ENCODE peak calls at places on chromosomes 13 and 19, in ten cellular contexts. One of them, this sample, is unnamed. For H3K4me1, the result is how much of the 10 kb centered on the place peaks cover.

GRCh38 chr19:1384478-1385110 is 887 bp downstream of the NDUFS7 start:
- DNase-seq in transverse colon: no peak
- DNase-seq in naive thymus-derived CD4-positive, alpha-beta T cell: no peak
- DNase-seq in CD8-positive, alpha-beta T cell: no peak
- DNase-seq in mucosa of descending colon: no peak
- DNase-seq in cardiac muscle cell: no peak
- DNase-seq in stomach: no peak
- DNase-seq in thoracic aorta: no peak
- DNase-seq in fibroblast of lung: no peak
- DNase-seq in HCT116: no peak
- DNase-seq in this sample: no peak

GRCh38 chr19:7857727-7858701 is 16.2 kb downstream of the PRR36 start:
- DNase-seq in fibroblast of lung: no peak
- DNase-seq in HCT116: no peak
- DNase-seq in transverse colon: no peak
- DNase-seq in thoracic aorta: no peak
- DNase-seq in stomach: no peak
- DNase-seq in cardiac muscle cell: no peak
- DNase-seq in naive thymus-derived CD4-positive, alpha-beta T cell: no peak
- DNase-seq in CD8-positive, alpha-beta T cell: no peak
- DNase-seq in mucosa of descending colon: no peak
- DNase-seq in this sample: no peak

GRCh38 chr19:13036366-13036976 is 41.2 kb downstream of the NFIX start:
- DNase-seq in transverse colon: peak
- DNase-seq in cardiac muscle cell: peak
- DNase-seq in naive thymus-derived CD4-positive, alpha-beta T cell: no peak
- DNase-seq in HCT116: peak
- DNase-seq in fibroblast of lung: no peak
- DNase-seq in thoracic aorta: no peak
- DNase-seq in CD8-positive, alpha-beta T cell: no peak
- DNase-seq in mucosa of descending colon: peak
- DNase-seq in stomach: peak
- DNase-seq in this sample: no peak

GRCh38 chr13:94311893-94312292 is 167.6 kb downstream of the DCT start:
- DNase-seq in thoracic aorta: no peak
- DNase-seq in cardiac muscle cell: no peak
- DNase-seq in naive thymus-derived CD4-positive, alpha-beta T cell: no peak
- DNase-seq in fibroblast of lung: no peak
- DNase-seq in transverse colon: no peak
- DNase-seq in HCT116: no peak
- DNase-seq in stomach: no peak
- DNase-seq in mucosa of descending colon: no peak
- DNase-seq in CD8-positive, alpha-beta T cell: no peak
- DNase-seq in this sample: no peak

GRCh38 chr13:36130542-36131214 is 504 bp downstream of the DCLK1 start:
- DNase-seq in thoracic aorta: no peak
- DNase-seq in HCT116: no peak
- DNase-seq in naive thymus-derived CD4-positive, alpha-beta T cell: no peak
- DNase-seq in fibroblast of lung: no peak
- DNase-seq in mucosa of descending colon: no peak
- DNase-seq in stomach: no peak
- DNase-seq in CD8-positive, alpha-beta T cell: no peak
- DNase-seq in cardiac muscle cell: peak
- DNase-seq in transverse colon: no peak
- DNase-seq in this sample: no peak

GRCh38 chr19:37979547-37980082 is 72.6 kb downstream of the SIPA1L3 start:
- DNase-seq in stomach: peak
- DNase-seq in CD8-positive, alpha-beta T cell: no peak
- DNase-seq in cardiac muscle cell: no peak
- DNase-seq in naive thymus-derived CD4-positive, alpha-beta T cell: no peak
- DNase-seq in thoracic aorta: no peak
- DNase-seq in mucosa of descending colon: peak
- DNase-seq in HCT116: no peak
- DNase-seq in fibroblast of lung: no peak
- DNase-seq in transverse colon: peak
- DNase-seq in this sample: no peak

GRCh38 chr13:95707035-95707434 is 30.1 kb downstream of the DNAJC3 start:
- DNase-seq in cardiac muscle cell: no peak
- DNase-seq in HCT116: no peak
- DNase-seq in mucosa of descending colon: no peak
- DNase-seq in stomach: no peak
- DNase-seq in CD8-positive, alpha-beta T cell: no peak
- DNase-seq in fibroblast of lung: no peak
- DNase-seq in thoracic aorta: no peak
- DNase-seq in transverse colon: no peak
- DNase-seq in naive thymus-derived CD4-positive, alpha-beta T cell: no peak
- DNase-seq in this sample: no peak

GRCh38 chr19:14413765-14414171 is 5.4 kb downstream of the DDX39A start:
- DNase-seq in naive thymus-derived CD4-positive, alpha-beta T cell: no peak
- DNase-seq in HCT116: no peak
- DNase-seq in fibroblast of lung: peak
- DNase-seq in CD8-positive, alpha-beta T cell: no peak
- DNase-seq in thoracic aorta: no peak
- DNase-seq in transverse colon: no peak
- DNase-seq in cardiac muscle cell: peak
- DNase-seq in mucosa of descending colon: no peak
- DNase-seq in stomach: no peak
- DNase-seq in this sample: no peak

GRCh38 chr19:29735821-29736220 is 20.8 kb upstream of the C19orf12 start:
- DNase-seq in naive thymus-derived CD4-positive, alpha-beta T cell: no peak
- DNase-seq in cardiac muscle cell: no peak
- DNase-seq in HCT116: no peak
- DNase-seq in stomach: no peak
- DNase-seq in mucosa of descending colon: no peak
- DNase-seq in fibroblast of lung: no peak
- DNase-seq in transverse colon: no peak
- DNase-seq in CD8-positive, alpha-beta T cell: no peak
- DNase-seq in thoracic aorta: no peak
- DNase-seq in this sample: no peak

GRCh38 chr19:13082192-13083007 is 20.3 kb downstream of the LYL1 start:
- DNase-seq in cardiac muscle cell: peak
- DNase-seq in HCT116: no peak
- DNase-seq in fibroblast of lung: peak
- DNase-seq in thoracic aorta: no peak
- DNase-seq in stomach: no peak
- DNase-seq in naive thymus-derived CD4-positive, alpha-beta T cell: no peak
- DNase-seq in CD8-positive, alpha-beta T cell: no peak
- DNase-seq in mucosa of descending colon: no peak
- DNase-seq in transverse colon: no peak
- DNase-seq in this sample: no peak

GRCh38 chr13:36912983-36913382 is 7.1 kb downstream of the SMAD9 start:
- DNase-seq in cardiac muscle cell: no peak
- DNase-seq in transverse colon: no peak
- DNase-seq in thoracic aorta: no peak
- DNase-seq in stomach: no peak
- DNase-seq in mucosa of descending colon: no peak
- DNase-seq in fibroblast of lung: no peak
- DNase-seq in HCT116: no peak
- DNase-seq in CD8-positive, alpha-beta T cell: no peak
- DNase-seq in naive thymus-derived CD4-positive, alpha-beta T cell: no peak
- DNase-seq in this sample: no peak

GRCh38 chr13:75307370-75307984 is 174.5 kb downstream of the TBC1D4 start:
- DNase-seq in mucosa of descending colon: no peak
- DNase-seq in fibroblast of lung: no peak
- DNase-seq in transverse colon: no peak
- DNase-seq in HCT116: no peak
- DNase-seq in cardiac muscle cell: no peak
- DNase-seq in naive thymus-derived CD4-positive, alpha-beta T cell: no peak
- DNase-seq in stomach: no peak
- DNase-seq in thoracic aorta: no peak
- DNase-seq in CD8-positive, alpha-beta T cell: no peak
- DNase-seq in this sample: no peak

GRCh38 chr13:44840131-44840530 is 149.1 kb downstream of the NUFIP1 start:
- DNase-seq in fibroblast of lung: no peak
- DNase-seq in HCT116: no peak
- DNase-seq in thoracic aorta: no peak
- DNase-seq in cardiac muscle cell: peak
- DNase-seq in transverse colon: no peak
- DNase-seq in naive thymus-derived CD4-positive, alpha-beta T cell: no peak
- DNase-seq in stomach: no peak
- DNase-seq in CD8-positive, alpha-beta T cell: no peak
- DNase-seq in mucosa of descending colon: no peak
- DNase-seq in this sample: no peak

GRCh38 chr19:41327499-41328156 is 17.7 kb downstream of the CCDC97 start:
- DNase-seq in stomach: peak
- DNase-seq in fibroblast of lung: peak
- DNase-seq in naive thymus-derived CD4-positive, alpha-beta T cell: peak
- DNase-seq in thoracic aorta: no peak
- DNase-seq in HCT116: no peak
- DNase-seq in mucosa of descending colon: peak
- DNase-seq in transverse colon: peak
- DNase-seq in cardiac muscle cell: peak
- DNase-seq in CD8-positive, alpha-beta T cell: peak
- DNase-seq in this sample: peak

GRCh38 chr19:13441810-13442512 is 64.3 kb downstream of the CACNA1A start:
- DNase-seq in thoracic aorta: no peak
- DNase-seq in mucosa of descending colon: peak
- DNase-seq in stomach: no peak
- DNase-seq in HCT116: no peak
- DNase-seq in CD8-positive, alpha-beta T cell: peak
- DNase-seq in fibroblast of lung: peak
- DNase-seq in transverse colon: peak
- DNase-seq in naive thymus-derived CD4-positive, alpha-beta T cell: peak
- DNase-seq in cardiac muscle cell: peak
- DNase-seq in this sample: peak

GRCh38 chr19:55253842-55254624 is 4.8 kb downstream of the PPP6R1 start:
- DNase-seq in naive thymus-derived CD4-positive, alpha-beta T cell: peak
- DNase-seq in HCT116: no peak
- DNase-seq in CD8-positive, alpha-beta T cell: peak
- DNase-seq in stomach: peak
- DNase-seq in mucosa of descending colon: peak
- DNase-seq in fibroblast of lung: no peak
- DNase-seq in cardiac muscle cell: no peak
- DNase-seq in transverse colon: peak
- DNase-seq in thoracic aorta: no peak
- DNase-seq in this sample: peak

GRCh38 chr13:28415994-28416411 is 78.9 kb downstream of the FLT1 start:
- DNase-seq in HCT116: peak
- DNase-seq in naive thymus-derived CD4-positive, alpha-beta T cell: no peak
- DNase-seq in transverse colon: no peak
- DNase-seq in mucosa of descending colon: no peak
- DNase-seq in thoracic aorta: no peak
- DNase-seq in fibroblast of lung: no peak
- DNase-seq in CD8-positive, alpha-beta T cell: no peak
- DNase-seq in cardiac muscle cell: no peak
- DNase-seq in stomach: no peak
- DNase-seq in this sample: no peak

DNA sequence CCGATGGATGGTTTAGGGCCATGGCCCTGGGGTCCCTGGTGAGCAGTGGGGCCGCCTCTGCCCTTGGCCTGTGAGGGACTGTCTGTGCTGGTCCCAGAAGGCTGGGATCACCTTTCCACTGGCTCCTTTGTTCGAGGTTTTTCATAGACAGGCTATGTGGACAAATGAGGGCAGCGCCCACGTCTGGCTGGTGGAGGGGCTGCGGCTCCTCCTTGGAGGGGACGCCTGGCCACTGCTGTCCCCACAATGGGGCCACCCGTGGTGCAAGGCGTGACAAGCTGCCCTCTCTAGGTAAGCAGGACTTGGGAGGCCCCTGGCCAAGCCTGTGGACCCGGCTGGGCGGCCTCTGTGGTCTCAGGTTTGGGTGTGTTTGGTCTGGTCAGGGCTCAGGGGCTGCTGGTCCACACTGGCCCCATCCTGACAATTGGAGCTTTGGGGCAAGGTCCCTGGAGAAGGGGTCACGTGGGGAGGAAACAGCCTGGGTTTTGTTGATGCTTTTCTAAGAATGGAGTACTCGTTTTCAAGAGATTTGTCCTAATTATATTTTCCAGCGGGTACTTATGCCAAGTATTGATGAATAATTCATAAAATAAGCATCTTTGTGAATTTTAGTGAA is 33.3 kb downstream of the MCF2L start:
- DNase-seq in cardiac muscle cell: no peak
- DNase-seq in fibroblast of lung: no peak
- DNase-seq in stomach: no peak
- DNase-seq in CD8-positive, alpha-beta T cell: no peak
- DNase-seq in naive thymus-derived CD4-positive, alpha-beta T cell: no peak
- DNase-seq in transverse colon: peak
- DNase-seq in thoracic aorta: no peak
- DNase-seq in mucosa of descending colon: peak
- DNase-seq in HCT116: no peak
- DNase-seq in this sample: no peak
- H3K4me3 ChIP-seq in cardiac muscle cell: no peak
- H3K4me3 ChIP-seq in fibroblast of lung: no peak
- H3K4me3 ChIP-seq in stomach: peak
- H3K4me3 ChIP-seq in CD8-positive, alpha-beta T cell: no peak
- H3K4me3 ChIP-seq in naive thymus-derived CD4-positive, alpha-beta T cell: no peak
- H3K4me3 ChIP-seq in transverse colon: no peak
- H3K4me3 ChIP-seq in thoracic aorta: no peak
- H3K4me3 ChIP-seq in mucosa of descending colon: no peak
- H3K4me3 ChIP-seq in HCT116: no peak
- H3K4me3 ChIP-seq in this sample: no peak

GRCh38 chr13:74070065-74070464 is 64.1 kb downstream of the KLF12 start:
- DNase-seq in cardiac muscle cell: no peak
- DNase-seq in stomach: no peak
- DNase-seq in HCT116: no peak
- DNase-seq in fibroblast of lung: no peak
- DNase-seq in transverse colon: no peak
- DNase-seq in CD8-positive, alpha-beta T cell: peak
- DNase-seq in thoracic aorta: no peak
- DNase-seq in mucosa of descending colon: no peak
- DNase-seq in naive thymus-derived CD4-positive, alpha-beta T cell: no peak
- DNase-seq in this sample: peak
- H3K4me1 ChIP-seq in cardiac muscle cell: under half
- H3K4me1 ChIP-seq in stomach: under half
- H3K4me1 ChIP-seq in HCT116: under half
- H3K4me1 ChIP-seq in fibroblast of lung: under half
- H3K4me1 ChIP-seq in transverse colon: under half
- H3K4me1 ChIP-seq in CD8-positive, alpha-beta T cell: under half
- H3K4me1 ChIP-seq in thoracic aorta: half or more
- H3K4me1 ChIP-seq in mucosa of descending colon: under half
- H3K4me1 ChIP-seq in naive thymus-derived CD4-positive, alpha-beta T cell: half or more
- H3K4me1 ChIP-seq in this sample: under half

DNA sequence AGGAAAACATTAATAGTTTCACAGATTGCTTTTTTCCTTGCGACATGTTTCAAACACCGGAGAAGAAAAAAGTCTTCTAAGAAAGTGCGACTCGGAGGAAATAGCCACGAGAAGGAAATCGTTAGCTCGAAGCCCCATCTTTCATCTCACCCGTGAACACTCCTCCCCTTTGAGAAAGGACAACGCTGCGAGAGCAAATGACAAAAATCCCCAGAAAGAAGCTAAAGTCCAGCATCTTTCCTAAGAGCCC is 65.5 kb downstream of the KCNRG start:
- DNase-seq in mucosa of descending colon: no peak
- DNase-seq in HCT116: no peak
- DNase-seq in CD8-positive, alpha-beta T cell: no peak
- DNase-seq in thoracic aorta: no peak
- DNase-seq in cardiac muscle cell: no peak
- DNase-seq in transverse colon: no peak
- DNase-seq in fibroblast of lung: peak
- DNase-seq in stomach: no peak
- DNase-seq in naive thymus-derived CD4-positive, alpha-beta T cell: no peak
- DNase-seq in this sample: no peak
- H3K4me3 ChIP-seq in mucosa of descending colon: peak
- H3K4me3 ChIP-seq in HCT116: peak
- H3K4me3 ChIP-seq in CD8-positive, alpha-beta T cell: peak
- H3K4me3 ChIP-seq in thoracic aorta: peak
- H3K4me3 ChIP-seq in cardiac muscle cell: peak
- H3K4me3 ChIP-seq in transverse colon: peak
- H3K4me3 ChIP-seq in fibroblast of lung: peak
- H3K4me3 ChIP-seq in stomach: peak
- H3K4me3 ChIP-seq in naive thymus-derived CD4-positive, alpha-beta T cell: peak
- H3K4me3 ChIP-seq in this sample: peak

GRCh38 chr13:20810808-20811207 is 37.0 kb upstream of the EEF1AKMT1 start:
- DNase-seq in naive thymus-derived CD4-positive, alpha-beta T cell: no peak
- DNase-seq in mucosa of descending colon: no peak
- DNase-seq in stomach: no peak
- DNase-seq in transverse colon: no peak
- DNase-seq in HCT116: no peak
- DNase-seq in CD8-positive, alpha-beta T cell: no peak
- DNase-seq in fibroblast of lung: no peak
- DNase-seq in cardiac muscle cell: no peak
- DNase-seq in thoracic aorta: no peak
- DNase-seq in this sample: no peak
- H3K4me1 ChIP-seq in naive thymus-derived CD4-positive, alpha-beta T cell: under half
- H3K4me1 ChIP-seq in mucosa of descending colon: under half
- H3K4me1 ChIP-seq in stomach: under half
- H3K4me1 ChIP-seq in transverse colon: under half
- H3K4me1 ChIP-seq in HCT116: under half
- H3K4me1 ChIP-seq in CD8-positive, alpha-beta T cell: under half
- H3K4me1 ChIP-seq in fibroblast of lung: under half
- H3K4me1 ChIP-seq in cardiac muscle cell: half or more
- H3K4me1 ChIP-seq in thoracic aorta: under half
- H3K4me1 ChIP-seq in this sample: under half